ENCODE peak calls at places on chromosomes 7 and 10, in six cellular contexts. One of them, this sample, is unnamed.

GRCh38 chr7:74672343-74672915 is 14.9 kb downstream of the GTF2I start:
- DNase-seq in HFFc6: no peak
- DNase-seq in AG09309: no peak
- DNase-seq in GM12865: no peak
- DNase-seq in BE2C: no peak
- DNase-seq in OCI-LY7: no peak
- DNase-seq in this sample: no peak

GRCh38 chr10:130364631-130365030 is 228.4 kb downstream of the GLRX3 start:
- DNase-seq in HFFc6: no peak
- DNase-seq in AG09309: no peak
- DNase-seq in GM12865: no peak
- DNase-seq in BE2C: no peak
- DNase-seq in OCI-LY7: no peak
- DNase-seq in this sample: no peak

GRCh38 chr10:93198401-93199175 is 124.9 kb downstream of the CYP26A1 start:
- DNase-seq in HFFc6: peak; percentile 35
- DNase-seq in AG09309: no peak
- DNase-seq in GM12865: no peak
- DNase-seq in BE2C: no peak
- DNase-seq in OCI-LY7: no peak
- DNase-seq in this sample: no peak

GRCh38 chr7:136144182-136144581 is 167.0 kb upstream of the MTPN start:
- DNase-seq in HFFc6: no peak
- DNase-seq in AG09309: no peak
- DNase-seq in GM12865: no peak
- DNase-seq in BE2C: no peak
- DNase-seq in OCI-LY7: no peak
- DNase-seq in this sample: no peak

GRCh38 chr10:20040012-20040411 is 223.8 kb downstream of the PLXDC2 start:
- DNase-seq in HFFc6: no peak
- DNase-seq in AG09309: no peak
- DNase-seq in GM12865: no peak
- DNase-seq in BE2C: no peak
- DNase-seq in OCI-LY7: no peak
- DNase-seq in this sample: no peak

GRCh38 chr10:79403441-79404230 is 41.8 kb downstream of the ZCCHC24 start:
- DNase-seq in HFFc6: no peak
- DNase-seq in AG09309: no peak
- DNase-seq in GM12865: no peak
- DNase-seq in BE2C: peak; percentile 3
- DNase-seq in OCI-LY7: no peak
- DNase-seq in this sample: no peak

GRCh38 chr10:127308031-127308430 is 111.6 kb upstream of the INSYN2A start:
- DNase-seq in HFFc6: no peak
- DNase-seq in AG09309: no peak
- DNase-seq in GM12865: no peak
- DNase-seq in BE2C: no peak
- DNase-seq in OCI-LY7: no peak
- DNase-seq in this sample: no peak

GRCh38 chr7:27113991-27114866 is 11.7 kb upstream of the HOXA2 start:
- DNase-seq in HFFc6: no peak
- DNase-seq in AG09309: no peak
- DNase-seq in GM12865: no peak
- DNase-seq in BE2C: no peak
- DNase-seq in OCI-LY7: no peak
- DNase-seq in this sample: no peak

GRCh38 chr10:86646532-86646931 is 7.8 kb upstream of the OPN4 start:
- DNase-seq in HFFc6: no peak
- DNase-seq in AG09309: no peak
- DNase-seq in GM12865: no peak
- DNase-seq in BE2C: no peak
- DNase-seq in OCI-LY7: no peak
- DNase-seq in this sample: no peak

DNA sequence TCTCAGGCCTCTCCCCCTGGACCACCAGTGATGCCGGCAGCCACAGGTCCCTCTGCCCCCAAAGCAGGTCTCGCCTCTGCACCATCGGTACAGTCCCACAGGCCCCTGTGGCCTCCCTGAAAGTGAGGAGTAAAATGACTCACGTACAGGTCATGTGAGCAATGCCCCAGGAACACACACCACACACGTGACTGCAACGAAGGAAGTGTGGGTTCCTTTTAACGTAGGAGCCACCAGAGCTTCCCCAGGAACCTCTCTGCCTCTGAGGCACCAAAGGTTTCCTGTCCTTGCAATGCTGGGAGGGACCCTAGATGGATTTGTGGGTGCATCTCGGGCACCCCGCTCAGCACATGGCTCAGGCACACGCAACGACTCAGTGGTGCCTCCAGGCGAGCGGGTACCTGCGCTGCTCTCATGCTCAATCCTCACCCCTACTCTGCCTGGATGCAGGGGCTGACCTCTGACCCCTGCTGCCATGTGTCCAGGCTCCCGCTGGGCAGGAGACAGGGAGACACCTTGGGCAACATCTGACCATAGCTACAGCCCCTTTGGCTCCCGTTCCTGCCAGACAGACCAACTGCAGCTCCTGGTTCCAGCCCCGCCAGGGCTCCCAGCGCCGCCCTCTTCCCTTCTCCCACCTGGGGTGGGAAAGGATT is 120.7 kb downstream of the PRKAG2 start:
- DNase-seq in HFFc6: peak; percentile 55
- DNase-seq in AG09309: no peak
- DNase-seq in GM12865: peak; percentile 32
- DNase-seq in BE2C: no peak
- DNase-seq in OCI-LY7: no peak
- DNase-seq in this sample: peak; percentile 83
- TF ChIP-seq CTCF in HFFc6: no peak
- TF ChIP-seq CTCF in AG09309: no peak
- TF ChIP-seq CTCF in GM12865: no peak
- TF ChIP-seq CTCF in BE2C: no peak
- TF ChIP-seq CTCF in OCI-LY7: no peak
- TF ChIP-seq CTCF in this sample: peak; percentile 19

GRCh38 chr7:127501817-127502216 is 83.6 kb downstream of the GCC1 start:
- DNase-seq in HFFc6: no peak
- DNase-seq in AG09309: no peak
- DNase-seq in GM12865: no peak
- DNase-seq in BE2C: no peak
- DNase-seq in OCI-LY7: no peak
- DNase-seq in this sample: no peak

GRCh38 chr7:127504715-127505114 is 80.7 kb downstream of the GCC1 start:
- DNase-seq in HFFc6: no peak
- DNase-seq in AG09309: no peak
- DNase-seq in GM12865: peak; percentile 39
- DNase-seq in BE2C: peak; percentile 49
- DNase-seq in OCI-LY7: peak; percentile 32
- DNase-seq in this sample: peak; percentile 49
- TF ChIP-seq CTCF in HFFc6: peak; percentile 67
- TF ChIP-seq CTCF in AG09309: peak; percentile 59
- TF ChIP-seq CTCF in GM12865: peak; percentile 46
- TF ChIP-seq CTCF in BE2C: peak; percentile 79
- TF ChIP-seq CTCF in OCI-LY7: peak; percentile 79
- TF ChIP-seq CTCF in this sample: peak; percentile 25

DNA sequence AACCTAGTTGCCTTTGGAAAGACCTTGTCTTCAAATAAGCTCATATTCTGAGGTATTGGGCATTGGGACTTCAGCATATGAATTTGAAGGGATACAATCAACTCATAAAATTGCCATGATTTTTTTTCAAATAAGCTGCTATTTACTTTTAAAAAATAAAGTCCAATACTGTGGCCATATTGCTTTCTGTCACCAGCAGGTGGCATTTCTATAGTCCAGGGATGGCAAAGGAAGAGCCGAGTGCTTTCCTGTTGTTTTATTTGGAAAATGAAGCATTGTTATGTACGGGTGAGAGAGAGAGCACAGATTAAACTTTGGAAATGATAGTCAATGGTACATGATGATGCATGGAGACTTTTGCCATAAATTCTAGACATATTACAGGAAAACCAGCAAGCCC is 104.1 kb upstream of the DPP6 start:
- DNase-seq in HFFc6: no peak
- DNase-seq in AG09309: no peak
- DNase-seq in GM12865: no peak
- DNase-seq in BE2C: no peak
- DNase-seq in OCI-LY7: no peak
- DNase-seq in this sample: no peak
- TF ChIP-seq CTCF in HFFc6: no peak
- TF ChIP-seq CTCF in AG09309: no peak
- TF ChIP-seq CTCF in GM12865: no peak
- TF ChIP-seq CTCF in BE2C: peak; percentile 50
- TF ChIP-seq CTCF in OCI-LY7: peak; percentile 47
- TF ChIP-seq CTCF in this sample: no peak

GRCh38 chr7:105391429-105391828 is 2.7 kb upstream of the SRPK2 start:
- DNase-seq in HFFc6: no peak
- DNase-seq in AG09309: no peak
- DNase-seq in GM12865: no peak
- DNase-seq in BE2C: no peak
- DNase-seq in OCI-LY7: no peak
- DNase-seq in this sample: no peak

GRCh38 chr7:105388373-105389089 is at the start of gene SRPK2:
- DNase-seq in HFFc6: peak; percentile 58
- DNase-seq in AG09309: no peak
- DNase-seq in GM12865: peak; percentile 85
- DNase-seq in BE2C: peak; percentile 90
- DNase-seq in OCI-LY7: peak; percentile 84
- DNase-seq in this sample: peak; percentile 81

GRCh38 chr7:105389090-105389650 is 449 bp upstream of the SRPK2 start:
- DNase-seq in HFFc6: peak; percentile 56
- DNase-seq in AG09309: no peak
- DNase-seq in GM12865: peak; percentile 29
- DNase-seq in BE2C: peak; percentile 70
- DNase-seq in OCI-LY7: peak; percentile 57
- DNase-seq in this sample: peak; percentile 34

GRCh38 chr7:105389889-105390288 is 1.2 kb upstream of the SRPK2 start:
- DNase-seq in HFFc6: no peak
- DNase-seq in AG09309: no peak
- DNase-seq in GM12865: no peak
- DNase-seq in BE2C: no peak
- DNase-seq in OCI-LY7: no peak
- DNase-seq in this sample: no peak

GRCh38 chr7:105387621-105388372 is 924 bp downstream of the SRPK2 start:
- DNase-seq in HFFc6: peak; percentile 17
- DNase-seq in AG09309: no peak
- DNase-seq in GM12865: peak; percentile 59
- DNase-seq in BE2C: peak; percentile 82
- DNase-seq in OCI-LY7: peak; percentile 54
- DNase-seq in this sample: peak; percentile 62
- TF ChIP-seq CTCF in HFFc6: peak; percentile 21
- TF ChIP-seq CTCF in AG09309: no peak
- TF ChIP-seq CTCF in GM12865: no peak
- TF ChIP-seq CTCF in BE2C: no peak
- TF ChIP-seq CTCF in OCI-LY7: no peak
- TF ChIP-seq CTCF in this sample: no peak

DNA sequence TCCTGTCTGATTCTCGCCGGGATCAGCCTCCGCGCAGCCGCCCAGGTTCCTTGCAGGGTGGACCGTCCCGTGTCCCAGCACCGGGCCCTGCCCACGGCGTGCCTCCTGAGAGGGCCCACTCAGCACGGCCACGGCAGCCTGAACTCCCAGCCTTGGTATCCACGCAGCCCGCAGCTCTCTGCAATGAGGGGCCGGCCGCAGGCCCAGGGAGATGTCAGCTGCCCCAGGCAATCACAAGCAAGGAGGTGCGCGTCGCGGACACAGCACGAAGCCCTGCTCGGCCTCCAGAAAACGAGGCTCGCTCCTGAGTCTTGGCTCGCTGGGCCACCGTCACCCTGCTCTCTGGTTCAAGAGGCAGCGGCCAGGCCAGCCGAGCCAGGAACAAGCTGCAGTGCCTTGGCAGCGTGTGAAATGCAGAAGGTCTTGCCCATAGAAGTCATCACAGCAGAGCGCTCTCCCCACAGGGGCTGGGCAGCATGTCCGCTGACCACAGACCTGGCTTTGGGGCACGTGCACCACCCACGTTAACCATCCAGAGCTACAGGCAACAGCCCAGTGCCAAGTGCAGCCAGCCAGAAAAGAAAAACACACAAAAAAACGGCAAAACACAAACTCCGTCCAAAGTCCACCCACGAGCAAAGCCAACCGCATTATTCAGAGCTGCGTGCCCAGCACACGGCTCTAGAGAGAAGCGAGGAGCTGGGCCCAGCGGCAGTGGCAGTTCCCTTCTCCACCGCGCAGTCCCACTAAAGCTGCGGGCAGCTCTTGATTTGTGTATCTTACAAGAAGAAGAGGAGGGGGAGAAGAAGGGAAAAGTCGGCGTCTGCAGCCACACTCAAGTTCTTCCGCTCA is 13.9 kb downstream of the GPER1 start:
- DNase-seq in HFFc6: no peak
- DNase-seq in AG09309: no peak
- DNase-seq in GM12865: no peak
- DNase-seq in BE2C: no peak
- DNase-seq in OCI-LY7: no peak
- DNase-seq in this sample: no peak
- TF ChIP-seq CTCF in HFFc6: no peak
- TF ChIP-seq CTCF in AG09309: no peak
- TF ChIP-seq CTCF in GM12865: no peak
- TF ChIP-seq CTCF in BE2C: no peak
- TF ChIP-seq CTCF in OCI-LY7: no peak
- TF ChIP-seq CTCF in this sample: no peak

GRCh38 chr7:37832194-37832593 is 16.2 kb upstream of the NME8 start:
- DNase-seq in HFFc6: no peak
- DNase-seq in AG09309: no peak
- DNase-seq in GM12865: peak; percentile 80
- DNase-seq in BE2C: peak; percentile 64
- DNase-seq in OCI-LY7: no peak
- DNase-seq in this sample: peak; percentile 22
- TF ChIP-seq CTCF in HFFc6: no peak
- TF ChIP-seq CTCF in AG09309: no peak
- TF ChIP-seq CTCF in GM12865: peak; percentile 64
- TF ChIP-seq CTCF in BE2C: no peak
- TF ChIP-seq CTCF in OCI-LY7: no peak
- TF ChIP-seq CTCF in this sample: no peak

GRCh38 chr7:121330053-121330833 is 1.4 kb downstream of the WNT16 start:
- DNase-seq in HFFc6: no peak
- DNase-seq in AG09309: no peak
- DNase-seq in GM12865: no peak
- DNase-seq in BE2C: no peak
- DNase-seq in OCI-LY7: no peak
- DNase-seq in this sample: peak; percentile 14
- TF ChIP-seq CTCF in HFFc6: no peak
- TF ChIP-seq CTCF in AG09309: no peak
- TF ChIP-seq CTCF in GM12865: no peak
- TF ChIP-seq CTCF in BE2C: no peak
- TF ChIP-seq CTCF in OCI-LY7: no peak
- TF ChIP-seq CTCF in this sample: no peak

DNA sequence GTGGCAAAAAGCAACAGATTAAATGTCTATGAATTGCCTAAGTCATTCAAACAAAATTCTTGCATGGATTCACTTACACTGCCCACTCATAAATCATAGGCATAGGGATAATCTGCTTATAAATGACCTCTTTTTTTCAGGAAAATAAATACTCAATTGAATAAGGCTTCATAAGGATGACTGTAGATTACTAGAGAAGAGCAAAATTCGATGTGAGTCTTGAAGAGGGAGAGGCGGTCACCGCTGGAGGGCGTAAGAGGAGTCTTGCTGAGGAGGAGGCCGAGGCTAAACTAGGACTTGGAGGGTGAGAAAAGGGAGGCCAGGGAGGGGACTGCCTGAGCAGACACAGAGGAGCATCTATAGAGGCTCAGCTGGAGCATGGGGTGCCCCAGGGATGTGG is 135.4 kb upstream of the RSU1 start:
- DNase-seq in HFFc6: no peak
- DNase-seq in AG09309: no peak
- DNase-seq in GM12865: peak; percentile 18
- DNase-seq in BE2C: no peak
- DNase-seq in OCI-LY7: no peak
- DNase-seq in this sample: peak; percentile 8
- TF ChIP-seq CTCF in HFFc6: no peak
- TF ChIP-seq CTCF in AG09309: no peak
- TF ChIP-seq CTCF in GM12865: peak; percentile 15
- TF ChIP-seq CTCF in BE2C: no peak
- TF ChIP-seq CTCF in OCI-LY7: no peak
- TF ChIP-seq CTCF in this sample: no peak

This sample was measured in activated CD8-positive, alpha-beta T cell treated with anti-CD3 and anti-CD28 coated beads for 36 hours.